ENCODE peak calls at places on chromosomes 16 and 17, in ten cellular contexts. F, G, X, D, Z, P, S, N, Y and I are unnamed samples.

GRCh38 chr17:45841883-45842525 is 2.7 kb upstream of the SPPL2C start:
- DNase-seq in F (no peak), G (no peak), X (no peak), D (peak; percentile 6), Z (no peak), P (no peak), S (no peak), N (no peak), Y (no peak), I (no peak)

GRCh38 chr17:36849871-36850348 is 87.4 kb upstream of the LHX1 start:
- DNase-seq in F (peak; percentile 72), G (peak; percentile 62), X (peak; percentile 14), D (peak; percentile 52), Z (peak; percentile 38), P (no peak), S (no peak), N (no peak), Y (peak; percentile 63), I (peak; percentile 91)

GRCh38 chr17:35387496-35387895 is 14.1 kb upstream of the SLFN11 start:
- DNase-seq in F (no peak), G (no peak), X (no peak), D (no peak), Z (no peak), P (no peak), S (no peak), N (no peak), Y (no peak), I (no peak)

GRCh38 chr16:50581830-50582229 is 33.6 kb downstream of the NKD1 start:
- DNase-seq in F (no peak), G (no peak), X (no peak), D (peak; percentile 67), Z (no peak), P (no peak), S (peak; percentile 69), N (no peak), Y (peak; percentile 31), I (no peak)

GRCh38 chr16:17377360-17378324 is 93.1 kb downstream of the XYLT1 start:
- DNase-seq in F (no peak), G (peak; percentile 59), X (no peak), D (peak; percentile 59), Z (no peak), P (no peak), S (no peak), N (no peak), Y (peak; percentile 76), I (no peak)

GRCh38 chr16:70257391-70257790 is 5.7 kb upstream of the EXOSC6 start:
- DNase-seq in F (peak; percentile 26), G (no peak), X (no peak), D (peak; percentile 33), Z (no peak), P (no peak), S (no peak), N (no peak), Y (peak; percentile 92), I (peak; percentile 57)

GRCh38 chr17:11853321-11854151 is 143.7 kb downstream of the ZNF18 start:
- DNase-seq in F (peak; percentile 2), G (peak; percentile 1), X (no peak), D (no peak), Z (no peak), P (no peak), S (no peak), N (no peak), Y (no peak), I (no peak)

GRCh38 chr17:65688307-65688706 is 126.9 kb upstream of the AXIN2 start:
- DNase-seq in F (no peak), G (no peak), X (no peak), D (no peak), Z (no peak), P (no peak), S (no peak), N (no peak), Y (no peak), I (no peak)

GRCh38 chr17:39365252-39365651 is 36.2 kb downstream of the FBXL20 start:
- DNase-seq in F (peak; percentile 63), G (peak; percentile 77), X (no peak), D (peak; percentile 82), Z (no peak), P (no peak), S (no peak), N (no peak), Y (peak; percentile 89), I (no peak)

GRCh38 chr16:81650982-81651562 is 128.0 kb upstream of the PLCG2 start:
- DNase-seq in F (peak; percentile 66), G (peak; percentile 29), X (peak; percentile 86), D (no peak), Z (no peak), P (peak; percentile 92), S (no peak), N (peak; percentile 70), Y (peak; percentile 33), I (peak; percentile 78)

GRCh38 chr16:27403601-27403992 is 1.6 kb downstream of the IL21R start:
- DNase-seq in F (no peak), G (no peak), X (no peak), D (no peak), Z (no peak), P (no peak), S (no peak), N (no peak), Y (no peak), I (no peak)

GRCh38 chr16:15770107-15770506 is 86.7 kb downstream of the MYH11 start:
- DNase-seq in F (peak; percentile 94), G (peak; percentile 24), X (no peak), D (no peak), Z (no peak), P (peak; percentile 30), S (peak; percentile 79), N (no peak), Y (peak; percentile 94), I (no peak)

GRCh38 chr16:81939164-81940067 is 71.9 kb downstream of the SDR42E1 start:
- DNase-seq in F (no peak), G (no peak), X (no peak), D (no peak), Z (no peak), P (no peak), S (peak; percentile 24), N (no peak), Y (no peak), I (peak; percentile 84)

GRCh38 chr16:53224932-53225533 is 170.2 kb downstream of the CHD9 start:
- DNase-seq in F (no peak), G (peak; percentile 40), X (no peak), D (peak; percentile 51), Z (no peak), P (no peak), S (no peak), N (no peak), Y (no peak), I (no peak)

GRCh38 chr16:67017810-67018488 is 11.0 kb upstream of the CBFB start:
- DNase-seq in F (peak; percentile 89), G (peak; percentile 96), X (peak; percentile 93), D (peak; percentile 87), Z (peak; percentile 93), P (peak; percentile 30), S (peak; percentile 74), N (peak; percentile 87), Y (peak; percentile 92), I (peak; percentile 97)

GRCh38 chr16:67016681-67017450 is 12.1 kb upstream of the CBFB start:
- DNase-seq in F (no peak), G (no peak), X (no peak), D (no peak), Z (no peak), P (peak; percentile 8), S (peak; percentile 53), N (no peak), Y (no peak), I (peak; percentile 35)

GRCh38 chr16:67017451-67017750 is 11.5 kb upstream of the CBFB start:
- DNase-seq in F (no peak), G (no peak), X (no peak), D (no peak), Z (no peak), P (peak; percentile 8), S (no peak), N (no peak), Y (no peak), I (no peak)

GRCh38 chr16:67021321-67021720 is 7.6 kb upstream of the CBFB start:
- DNase-seq in F (no peak), G (no peak), X (no peak), D (no peak), Z (no peak), P (no peak), S (peak; percentile 29), N (peak; percentile 2), Y (no peak), I (peak; percentile 51)

GRCh38 chr16:67019171-67019570 is 9.8 kb upstream of the CBFB start:
- DNase-seq in F (no peak), G (no peak), X (no peak), D (no peak), Z (no peak), P (no peak), S (peak; percentile 16), N (no peak), Y (no peak), I (peak; percentile 24)
- TF ChIP-seq CTCF in F (no peak), G (no peak), X (no peak), D (no peak), Z (no peak), P (no peak), S (no peak), N (no peak), Y (no peak), I (no peak)

DNA sequence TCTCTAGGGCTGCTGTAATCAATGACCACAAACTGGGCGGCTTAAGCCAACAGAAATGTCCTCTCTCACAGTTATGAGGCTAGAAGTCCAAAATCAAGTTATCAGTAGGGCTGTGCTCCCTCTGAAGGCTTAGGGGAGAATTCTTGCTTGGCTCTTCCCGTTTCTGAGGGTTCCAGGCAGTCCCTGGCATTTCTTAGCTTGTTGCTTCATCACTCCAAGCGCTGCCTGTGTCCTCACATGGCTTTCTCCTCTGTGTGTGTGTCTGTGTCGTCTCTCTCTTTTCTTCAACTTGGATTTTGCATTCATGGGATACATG is 13.7 kb upstream of the CDC42EP4 start:
- DNase-seq in F (peak; percentile 95), G (peak; percentile 90), X (no peak), D (peak; percentile 95), Z (no peak), P (no peak), S (peak; percentile 78), N (no peak), Y (peak; percentile 93), I (no peak)
- TF ChIP-seq CTCF in F (peak; percentile 34), G (peak; percentile 42), X (peak; percentile 49), D (peak; percentile 66), Z (no peak), P (no peak), S (peak; percentile 13), N (no peak), Y (peak; percentile 53), I (no peak)

GRCh38 chr17:82496529-82497434 is 22.8 kb upstream of the FOXK2 start:
- DNase-seq in F (peak; percentile 95), G (peak; percentile 89), X (peak; percentile 96), D (peak; percentile 92), Z (peak; percentile 96), P (peak; percentile 98), S (peak; percentile 99), N (peak; percentile 97), Y (peak; percentile 92), I (peak; percentile 98)
- TF ChIP-seq CTCF in F (no peak), G (no peak), X (no peak), D (no peak), Z (no peak), P (peak; percentile 6), S (no peak), N (no peak), Y (no peak), I (no peak)

DNA sequence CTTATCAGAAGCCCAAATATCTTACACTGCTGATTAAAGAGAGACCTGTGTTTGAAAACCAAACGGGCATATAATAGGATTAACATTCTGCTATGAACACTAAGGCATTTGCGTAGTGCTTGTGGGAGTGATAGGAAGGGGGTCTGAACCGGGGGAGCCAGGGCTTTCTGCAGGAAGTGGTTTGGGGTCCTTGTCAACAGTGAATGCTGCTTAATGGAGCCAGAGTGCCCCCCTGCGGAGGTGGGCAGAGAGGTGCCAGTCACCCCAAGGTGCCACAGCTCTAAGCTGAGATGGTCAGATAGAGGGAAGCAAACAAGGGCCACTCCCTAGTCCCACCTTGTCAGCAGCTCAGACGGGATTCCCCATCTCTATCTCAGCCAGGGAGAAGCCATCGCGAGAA is 17.6 kb downstream of the NAA60 start:
- DNase-seq in F (no peak), G (no peak), X (no peak), D (no peak), Z (no peak), P (no peak), S (no peak), N (no peak), Y (no peak), I (peak; percentile 66)
- TF ChIP-seq CTCF in F (no peak), G (no peak), X (no peak), D (no peak), Z (no peak), P (no peak), S (no peak), N (no peak), Y (no peak), I (no peak)